ENCODE peak calls at places on chromosomes 7 and 10, in four cellular contexts. U is iris pigment epithelial cell, W is occipital lobe, B is mucosa of gallbladder. G is an unnamed sample.

GRCh38 chr10:24777191-24777590 is 53.5 kb upstream of the ARHGAP21 start:
- DNase-seq in U (no peak), W (no peak), B (no peak), G (no peak)

GRCh38 chr10:22504766-22505165 is 159.5 kb downstream of the SPAG6 start:
- DNase-seq in W (no peak), U (no peak), B (no peak), G (no peak)

GRCh38 chr7:22846961-22847360 is 24.3 kb upstream of the TOMM7 start:
- DNase-seq in W (no peak), U (no peak), B (no peak), G (no peak)

GRCh38 chr7:123770378-123770777 is 21.6 kb upstream of the WASL start:
- DNase-seq in B (no peak), W (no peak), U (peak; percentile 85), G (peak; percentile 82)

GRCh38 chr7:815284-816216 is 16.7 kb upstream of the SUN1 start:
- DNase-seq in U (no peak), B (no peak), W (no peak), G (no peak)

GRCh38 chr10:33005322-33006282 is 47.6 kb upstream of the ITGB1 start:
- DNase-seq in U (peak; percentile 99), W (peak; percentile 27), B (peak; percentile 75), G (peak; percentile 96)

GRCh38 chr10:79189853-79190435 is 121.2 kb downstream of the ZMIZ1 start:
- DNase-seq in U (no peak), B (no peak), W (peak; percentile 60), G (peak; percentile 84)

GRCh38 chr10:5038703-5039102 is 35.0 kb upstream of the AKR1C2 start:
- DNase-seq in B (no peak), U (peak; percentile 30), W (no peak), G (no peak)

GRCh38 chr10:48466611-48467240 is 138.1 kb downstream of the ARHGAP22 start:
- DNase-seq in W (no peak), U (no peak), B (no peak), G (no peak)

GRCh38 chr7:618539-619355 is 99.1 kb upstream of the PDGFA start:
- DNase-seq in B (peak; percentile 35), U (no peak), W (no peak), G (no peak)

GRCh38 chr10:58409956-58410610 is 24.9 kb downstream of the TFAM start:
- DNase-seq in U (no peak), B (no peak), W (no peak), G (no peak)

GRCh38 chr7:155169498-155170065 is 99.5 kb downstream of the HTR5A start:
- DNase-seq in B (no peak), U (no peak), W (no peak), G (no peak)

GRCh38 chr10:90418869-90419652 is 438.8 kb downstream of the HTR7 start:
- DNase-seq in B (peak; percentile 48), W (no peak), U (peak; percentile 97), G (peak; percentile 88)

GRCh38 chr7:87506243-87507180 is 31.0 kb upstream of the ABCB4 start:
- DNase-seq in B (no peak), U (peak; percentile 40), W (no peak), G (peak; percentile 8)

GRCh38 chr10:8544500-8544899 is 490.0 kb downstream of the GATA3 start:
- DNase-seq in B (no peak), W (no peak), U (no peak), G (no peak)

GRCh38 chr10:3764626-3765375 is 20.2 kb downstream of the KLF6 start:
- DNase-seq in W (no peak), U (no peak), B (no peak), G (peak; percentile 76)

GRCh38 chr10:89090760-89091455 is 100.3 kb downstream of the FAS start:
- DNase-seq in W (no peak), B (no peak), U (no peak), G (no peak)

GRCh38 chr7:46478046-46478445 is 557.0 kb upstream of the IGFBP3 start:
- DNase-seq in W (no peak), B (no peak), U (peak; percentile 74), G (peak; percentile 88)

GRCh38 chr10:15123749-15124184 is 26.6 kb downstream of the RPP38 start:
- DNase-seq in W (no peak), U (peak; percentile 98), B (no peak), G (peak; percentile 77)

GRCh38 chr7:150845471-150845870 is 6.8 kb upstream of the AOC1 start:
- DNase-seq in B (peak; percentile 58), U (no peak), W (no peak), G (no peak)

GRCh38 chr7:132666786-132667185 is 90.5 kb upstream of the PLXNA4 start:
- DNase-seq in B (no peak), U (no peak), W (no peak), G (no peak)

GRCh38 chr10:62651341-62651740 is 153.2 kb upstream of the ADO start:
- DNase-seq in B (no peak), W (no peak), U (no peak), G (no peak)